ENCODE peak calls at places on chromosomes 2 and 18, in four cellular contexts. X is spleen, W is WERI-Rb-1, H is brain microvascular endothelial cell. Z is an unnamed sample. For H3K36me3 and H3K27me3, the result is how much of the 10 kb centered on the place peaks cover.

GRCh38 chr2:3480352-3481010 is 38.9 kb downstream of the ADI1 start:
- DNase-seq in X (peak), W (peak), H (no peak), Z (no peak)

GRCh38 chr2:67453365-67453764 is 56.2 kb downstream of the ETAA1 start:
- DNase-seq in X (no peak), W (no peak), H (peak), Z (no peak)

GRCh38 chr2:234643407-234643806 is 146.5 kb upstream of the ARL4C start:
- DNase-seq in X (no peak), W (no peak), H (no peak), Z (no peak)

GRCh38 chr2:173119069-173119807 is 43.6 kb downstream of the MAP3K20 start:
- DNase-seq in X (no peak), W (peak), H (no peak), Z (no peak)

GRCh38 chr2:37000988-37001556 is 34.7 kb upstream of the STRN start:
- DNase-seq in X (no peak), W (no peak), H (no peak), Z (no peak)

GRCh38 chr2:45585267-45585861 is 25.7 kb downstream of the SRBD1 start:
- DNase-seq in X (no peak), W (no peak), H (peak), Z (no peak)

GRCh38 chr18:78925557-78926242 is 53.9 kb upstream of the SALL3 start:
- DNase-seq in X (no peak), W (no peak), H (no peak), Z (no peak)

GRCh38 chr18:51051105-51051712 is 21.2 kb downstream of the SMAD4 start:
- DNase-seq in X (no peak), W (no peak), H (peak), Z (peak)

GRCh38 chr2:158966321-158966720 is 2.1 kb upstream of the TANC1 start:
- DNase-seq in X (no peak), W (no peak), H (no peak), Z (no peak)

GRCh38 chr2:8149985-8150547 is 531.8 kb upstream of the ID2 start:
- DNase-seq in X (no peak), W (no peak), H (peak), Z (no peak)

GRCh38 chr2:9206991-9207640 is 504 bp downstream of the ASAP2 start:
- DNase-seq in X (peak), W (peak), H (no peak), Z (peak)

GRCh38 chr2:15311201-15311882 is 249.8 kb downstream of the NBAS start:
- DNase-seq in X (no peak), W (no peak), H (no peak), Z (no peak)

GRCh38 chr2:49693961-49694360 is 539.6 kb upstream of the FSHR start:
- DNase-seq in X (no peak), W (no peak), H (no peak), Z (no peak)

GRCh38 chr2:240782221-240782885 is 37.7 kb downstream of the KIF1A start:
- DNase-seq in X (peak), W (no peak), H (no peak), Z (no peak)

GRCh38 chr2:146465460-146465859 is 1379.4 kb upstream of the ACVR2A start:
- DNase-seq in X (no peak), W (no peak), H (no peak), Z (no peak)

GRCh38 chr2:190607657-190608357 is 41.1 kb upstream of the NAB1 start:
- DNase-seq in X (no peak), W (no peak), H (peak), Z (no peak)

GRCh38 chr18:38611036-38611964 is 1045.7 kb upstream of the CELF4 start:
- DNase-seq in X (no peak), W (no peak), H (no peak), Z (no peak)

GRCh38 chr2:20440001-20440560 is 6.8 kb upstream of the RHOB start:
- DNase-seq in X (no peak), W (peak), H (no peak), Z (no peak)

GRCh38 chr2:10911291-10912075 is at the start of gene KCNF1:
- DNase-seq in X (peak), W (peak), H (no peak), Z (no peak)

GRCh38 chr18:64026350-64026749 is 56.5 kb downstream of the SERPINB8 start:
- DNase-seq in X (no peak), W (no peak), H (no peak), Z (no peak)

GRCh38 chr2:239315308-239315707 is 85.5 kb downstream of the HDAC4 start:
- DNase-seq in X (peak), W (no peak), H (no peak), Z (peak)

GRCh38 chr2:220117010-220117409 is 489.6 kb downstream of the SLC4A3 start:
- DNase-seq in X (no peak), W (no peak), H (no peak), Z (no peak)

GRCh38 chr18:21593540-21594257 is 6.8 kb downstream of the ESCO1 start:
- DNase-seq in X (no peak), W (no peak), H (no peak), Z (no peak)

GRCh38 chr18:48481092-48481491 is 57.7 kb upstream of the CTIF start:
- DNase-seq in X (no peak), W (no peak), H (no peak), Z (no peak)

GRCh38 chr2:37167636-37168182 is 10.9 kb upstream of the EIF2AK2 start:
- DNase-seq in X (no peak), W (no peak), H (peak), Z (no peak)

GRCh38 chr18:42029100-42029499 is 74.1 kb downstream of the PIK3C3 start:
- DNase-seq in X (no peak), W (no peak), H (no peak), Z (no peak)

GRCh38 chr18:42028232-42028832 is 73.3 kb downstream of the PIK3C3 start:
- DNase-seq in X (no peak), W (peak), H (peak), Z (no peak)

GRCh38 chr18:42032447-42032846 is 77.4 kb downstream of the PIK3C3 start:
- DNase-seq in X (no peak), W (no peak), H (no peak), Z (no peak)

GRCh38 chr18:42030586-42031182 is 75.7 kb downstream of the PIK3C3 start:
- DNase-seq in X (no peak), W (peak), H (peak), Z (no peak)

GRCh38 chr18:42033137-42033810 is 78.2 kb downstream of the PIK3C3 start:
- DNase-seq in X (no peak), W (no peak), H (no peak), Z (no peak)
- H3K36me3 ChIP-seq in X (half or more), W (under half), H (under half), Z (under half)

GRCh38 chr2:237488901-237489860 is 2.1 kb downstream of the MLPH start:
- DNase-seq in X (peak), W (no peak), H (no peak), Z (no peak)
- H3K27me3 ChIP-seq in X (half or more), W (half or more), H (under half), Z (under half)

GRCh38 chr2:217805679-217806479 is 196.9 kb downstream of the TNS1 start:
- DNase-seq in X (peak), W (no peak), H (no peak), Z (no peak)

GRCh38 chr2:217802876-217803638 is 199.7 kb downstream of the TNS1 start:
- DNase-seq in X (peak), W (no peak), H (no peak), Z (no peak)

GRCh38 chr2:217803639-217803932 is 199.2 kb downstream of the TNS1 start:
- DNase-seq in X (no peak), W (no peak), H (no peak), Z (peak)

GRCh38 chr2:217804786-217805678 is 197.8 kb downstream of the TNS1 start:
- DNase-seq in X (peak), W (no peak), H (no peak), Z (no peak)

GRCh38 chr2:217804338-217804737 is 198.5 kb downstream of the TNS1 start:
- DNase-seq in X (peak), W (no peak), H (no peak), Z (peak)
- H3K36me3 ChIP-seq in X (half or more), W (under half), H (under half), Z (half or more)

GRCh38 chr18:74368901-74369705 is 53.5 kb downstream of the C18orf63 start:
- DNase-seq in X (no peak), W (peak), H (no peak), Z (no peak)

GRCh38 chr18:74376523-74376922 is 60.9 kb downstream of the C18orf63 start:
- DNase-seq in X (no peak), W (no peak), H (no peak), Z (no peak)

GRCh38 chr18:74375999-74376398 is 60.4 kb downstream of the C18orf63 start:
- DNase-seq in X (no peak), W (no peak), H (no peak), Z (no peak)

GRCh38 chr18:74370163-74370562 is 54.5 kb downstream of the C18orf63 start:
- DNase-seq in X (no peak), W (no peak), H (no peak), Z (no peak)

GRCh38 chr18:74373428-74373827 is 57.8 kb downstream of the C18orf63 start:
- DNase-seq in X (no peak), W (no peak), H (no peak), Z (no peak)
- H3K27me3 ChIP-seq in X (under half), W (under half), H (under half), Z (under half)

GRCh38 chr2:25237764-25238163 is 69.4 kb upstream of the POMC start:
- DNase-seq in X (no peak), W (no peak), H (no peak), Z (no peak)
- H3K36me3 ChIP-seq in X (half or more), W (half or more), H (under half), Z (under half)

GRCh38 chr2:199465988-199466703 is 8.4 kb upstream of the SATB2 start:
- DNase-seq in X (no peak), W (no peak), H (no peak), Z (no peak)
- H3K27me3 ChIP-seq in X (half or more), W (under half), H (half or more), Z (half or more)

GRCh38 chr18:8778824-8779223 is 73.5 kb downstream of the MTCL1 start:
- DNase-seq in X (no peak), W (no peak), H (no peak), Z (no peak)
- H3K36me3 ChIP-seq in X (under half), W (under half), H (under half), Z (under half)